ENCODE peak calls at places on chromosomes 7 and 10, in ten cellular contexts. N is testis, L is suprapubic skin, I is gastrocnemius medialis, E is body of pancreas, A is tibial nerve, J is heart left ventricle, C is Peyer's patch, F is esophagus squamous epithelium, Z is spleen. V is an unnamed sample.

GRCh38 chr10:104480797-104481196 is 127.2 kb downstream of the CFAP58 start:
- DNase-seq in E (no peak), Z (no peak), N (no peak), L (no peak), F (no peak), J (no peak), A (no peak), I (no peak), C (no peak), V (no peak)

GRCh38 chr7:81501220-81501619 is 268.6 kb downstream of the HGF start:
- DNase-seq in F (no peak), L (no peak), N (no peak), Z (no peak), C (no peak), I (no peak), J (no peak), E (no peak), A (no peak), V (no peak)

GRCh38 chr7:13628231-13629001 is 361.1 kb downstream of the ETV1 start:
- DNase-seq in N (no peak), Z (no peak), J (no peak), F (no peak), E (no peak), A (no peak), L (no peak), I (no peak), C (no peak), V (no peak)

GRCh38 chr10:86434651-86435050 is 68.1 kb upstream of the GRID1 start:
- DNase-seq in F (no peak), A (no peak), C (no peak), I (no peak), E (no peak), J (no peak), L (no peak), N (no peak), Z (no peak), V (no peak)

GRCh38 chr7:23970193-23970592 is 260.2 kb downstream of the STK31 start:
- DNase-seq in E (no peak), F (no peak), C (no peak), I (no peak), N (no peak), J (no peak), Z (no peak), L (no peak), A (no peak), V (no peak)

GRCh38 chr7:70068531-70068930 is 470.3 kb downstream of the AUTS2 start:
- DNase-seq in J (no peak), I (no peak), N (no peak), E (no peak), L (no peak), C (no peak), Z (no peak), A (no peak), F (no peak), V (no peak)

GRCh38 chr10:127976286-127976685 is 69.4 kb downstream of the PTPRE start:
- DNase-seq in I (no peak), J (no peak), E (no peak), A (no peak), F (no peak), Z (no peak), L (no peak), C (no peak), N (peak; percentile 46), V (no peak)

GRCh38 chr7:22700559-22701002 is 26.4 kb upstream of the IL6 start:
- DNase-seq in I (no peak), A (no peak), J (no peak), C (no peak), N (no peak), L (no peak), F (no peak), Z (no peak), E (no peak), V (no peak)

GRCh38 chr7:106190589-106191330 is 78.6 kb upstream of the SYPL1 start:
- DNase-seq in F (no peak), C (no peak), I (no peak), E (no peak), A (no peak), L (no peak), J (no peak), N (no peak), Z (no peak), V (no peak)

GRCh38 chr7:127632276-127632910 is 14.5 kb upstream of the PAX4 start:
- DNase-seq in L (no peak), F (no peak), Z (no peak), J (no peak), N (no peak), A (no peak), C (no peak), E (no peak), I (no peak), V (peak; percentile 78)

GRCh38 chr10:118308664-118309063 is 33.5 kb downstream of the FAM204A start:
- DNase-seq in L (no peak), F (no peak), Z (no peak), A (no peak), C (no peak), J (no peak), E (no peak), N (no peak), I (no peak), V (no peak)

DNA sequence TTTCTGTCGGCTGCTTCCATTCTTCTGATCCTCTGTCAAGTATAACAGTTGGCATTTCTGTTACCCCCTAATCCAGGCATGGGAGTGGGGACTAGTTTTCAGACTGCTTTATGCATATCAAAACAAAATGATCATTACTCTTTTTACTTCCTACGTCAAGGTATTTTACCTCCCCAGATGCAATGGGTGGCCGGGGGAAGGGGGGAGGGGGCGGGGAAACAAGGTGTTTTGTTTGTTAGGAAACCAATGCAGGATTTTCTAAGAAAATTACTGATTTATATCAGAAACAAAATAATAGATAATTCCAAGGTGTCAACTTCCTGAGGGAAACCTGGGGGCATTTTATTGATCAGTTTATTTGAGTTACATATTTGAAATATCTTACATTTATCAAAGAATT is 66.3 kb downstream of the NRF1 start:
- DNase-seq in E (no peak), F (no peak), I (no peak), C (no peak), Z (no peak), L (no peak), A (no peak), J (no peak), N (no peak), V (no peak)
- TF ChIP-seq CTCF in E (no peak), F (no peak), I (no peak), C (no peak), Z (no peak), L (no peak), A (no peak), J (no peak), N (no peak), V (no peak)

GRCh38 chr10:122983898-122984297 is 3.7 kb downstream of the PSTK start:
- DNase-seq in L (no peak), I (no peak), A (no peak), Z (no peak), N (no peak), F (no peak), C (no peak), J (no peak), E (no peak), V (no peak)

GRCh38 chr10:122984708-122985107 is 4.5 kb downstream of the PSTK start:
- DNase-seq in N (no peak), Z (no peak), F (no peak), E (no peak), I (no peak), C (no peak), L (no peak), J (no peak), A (no peak), V (no peak)

GRCh38 chr10:122974543-122975064 is 5.6 kb upstream of the PSTK start:
- DNase-seq in A (no peak), Z (no peak), L (no peak), E (no peak), C (no peak), N (no peak), J (no peak), I (no peak), F (no peak), V (no peak)

GRCh38 chr10:122981066-122981464 is 864 bp downstream of the PSTK start:
- DNase-seq in I (no peak), Z (no peak), C (no peak), J (no peak), A (no peak), L (no peak), F (no peak), E (no peak), N (no peak), V (no peak)

GRCh38 chr10:122980209-122981065 is at the start of gene PSTK:
- DNase-seq in Z (peak; percentile 97), A (peak; percentile 77), F (peak; percentile 51), E (peak; percentile 91), C (peak; percentile 89), N (peak; percentile 94), I (peak; percentile 84), J (peak; percentile 91), L (peak; percentile 91), V (peak; percentile 97)
- TF ChIP-seq POLR2A in Z (no peak), A (peak; percentile 51), F (peak; percentile 48), E (peak; percentile 90), C (peak; percentile 60), N (no peak), I (peak; percentile 45), J (no peak), L (peak; percentile 15), V (no peak)

DNA sequence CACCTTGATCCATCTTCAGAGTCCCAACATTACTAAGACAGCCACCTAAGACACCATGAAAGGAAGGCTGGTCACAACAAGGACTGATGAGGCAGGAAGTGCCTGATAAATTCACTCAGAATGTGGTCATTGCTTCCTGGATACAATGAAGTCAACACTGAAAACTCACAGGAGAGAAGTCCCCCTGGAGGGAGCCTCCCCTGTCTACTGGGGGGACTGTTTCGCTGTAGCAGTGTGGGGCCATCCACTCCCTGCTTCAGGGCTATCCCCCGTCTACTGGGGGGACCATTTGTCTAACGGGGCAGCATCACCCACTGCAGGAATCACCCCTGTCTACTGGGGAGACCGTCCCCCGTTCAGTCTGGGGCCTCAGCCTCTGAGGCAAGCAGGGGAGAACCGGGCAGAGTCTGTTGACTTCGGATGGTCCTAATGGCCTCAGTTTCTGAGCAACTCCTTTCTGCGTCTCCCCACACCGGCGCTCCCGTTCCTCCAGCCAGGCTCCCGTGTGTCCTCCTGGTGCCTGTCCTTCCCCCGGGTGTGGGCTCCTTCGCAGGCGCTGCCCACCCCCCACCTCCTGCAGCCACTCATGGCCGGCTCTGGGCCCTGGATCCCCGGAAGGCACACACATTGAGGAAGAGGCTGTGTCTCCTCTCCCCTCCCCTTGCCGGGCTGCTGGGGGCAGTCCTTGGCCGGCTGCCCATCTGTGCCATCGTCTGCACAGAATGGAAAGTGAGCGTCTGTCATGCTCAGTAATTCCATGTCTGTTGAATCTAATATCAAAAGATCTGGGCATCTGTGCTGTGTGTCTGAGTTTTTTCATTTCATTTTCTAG is 59.9 kb upstream of the DNAJB6 start:
- DNase-seq in C (no peak), J (no peak), F (no peak), L (no peak), Z (peak; percentile 75), N (no peak), E (no peak), A (no peak), I (no peak), V (no peak)
- TF ChIP-seq CTCF in C (no peak), J (no peak), F (no peak), L (no peak), Z (no peak), N (no peak), E (no peak), A (no peak), I (no peak), V (no peak)

GRCh38 chr10:3785849-3786290 is 861 bp upstream of the KLF6 start:
- DNase-seq in A (no peak), N (peak; percentile 57), E (peak; percentile 68), L (no peak), J (peak; percentile 58), C (no peak), F (no peak), Z (no peak), I (no peak), V (peak; percentile 91)
- TF ChIP-seq POLR2A in A (no peak), N (no peak), E (peak; percentile 93), L (no peak), J (no peak), C (no peak), F (no peak), Z (no peak), I (no peak), V (no peak)

V was measured in esophagus muscularis mucosa.